ENCODE peak calls at places on chromosomes 11 and 22, in nine cellular contexts. P is left ventricle myocardium superior; W is stimulated activated CD8-positive, alpha-beta memory T cell treated with anti-CD3 and anti-CD28 coated beads, Interleukin-12 subunit alpha, Interleukin-12 subunit beta, amount 100 ng/mL, for 4 hours; N is GM19239; C is GM13976; B is choroid plexus epithelial cell; G is hepatocyte; F is HL-60; Y is activated T-cell treated with anti-CD3 and anti-CD28 coated beads for 4 hours. L is an unnamed sample.

GRCh38 chr22:36182056-36182455 is 19.6 kb downstream of the APOL4 start:
- DNase-seq in P (no peak), W (no peak), N (no peak), C (no peak), B (peak), G (no peak), F (no peak), Y (no peak), L (no peak)

GRCh38 chr22:36052505-36052941 is 23.9 kb upstream of the RBFOX2 start:
- DNase-seq in P (no peak), W (no peak), N (no peak), C (no peak), B (peak), G (peak), F (no peak), Y (no peak), L (no peak)

GRCh38 chr11:126146454-126147192 is 64.8 kb downstream of the RPUSD4 start:
- DNase-seq in P (no peak), W (no peak), N (no peak), C (no peak), B (no peak), G (no peak), F (no peak), Y (no peak), L (no peak)

GRCh38 chr11:24932110-24933000 is 435.5 kb downstream of the LUZP2 start:
- DNase-seq in P (no peak), W (no peak), N (no peak), C (no peak), B (peak), G (no peak), F (no peak), Y (no peak), L (no peak)

GRCh38 chr11:74280494-74280893 is 30.9 kb downstream of the P4HA3 start:
- DNase-seq in P (no peak), W (no peak), N (no peak), C (no peak), B (no peak), G (no peak), F (no peak), Y (no peak), L (no peak)

GRCh38 chr22:48443680-48444079 is 1384.0 kb downstream of the BRD1 start:
- DNase-seq in P (no peak), W (no peak), N (no peak), C (no peak), B (no peak), G (no peak), F (no peak), Y (no peak), L (no peak)

GRCh38 chr11:87097582-87097981 is 59.8 kb downstream of the TMEM135 start:
- DNase-seq in P (no peak), W (no peak), N (peak), C (peak), B (peak), G (peak), F (peak), Y (peak), L (peak)

GRCh38 chr22:49497266-49497665 is 330.4 kb downstream of the BRD1 start:
- DNase-seq in P (no peak), W (no peak), N (no peak), C (no peak), B (no peak), G (no peak), F (no peak), Y (no peak), L (no peak)

GRCh38 chr11:113634940-113635575 is 71.0 kb downstream of the TMPRSS5 start:
- DNase-seq in P (no peak), W (no peak), N (no peak), C (no peak), B (no peak), G (no peak), F (no peak), Y (no peak), L (no peak)

GRCh38 chr22:39502789-39503464 is 837 bp downstream of the MIEF1 start:
- DNase-seq in P (no peak), W (no peak), N (no peak), C (no peak), B (peak), G (peak), F (no peak), Y (no peak), L (no peak)

GRCh38 chr11:62500066-62501035 is 46.3 kb downstream of the AHNAK start:
- DNase-seq in P (no peak), W (no peak), N (no peak), C (peak), B (no peak), G (peak), F (no peak), Y (no peak), L (no peak)

GRCh38 chr22:29147241-29147919 is 58.3 kb upstream of the EMID1 start:
- DNase-seq in P (no peak), W (no peak), N (no peak), C (peak), B (no peak), G (no peak), F (no peak), Y (no peak), L (no peak)

GRCh38 chr11:80096736-80097135 is 655.9 kb upstream of the TENM4 start:
- DNase-seq in P (no peak), W (no peak), N (no peak), C (no peak), B (peak), G (no peak), F (no peak), Y (no peak), L (no peak)

GRCh38 chr22:44436656-44437492 is 61.2 kb downstream of the RTL6 start:
- DNase-seq in P (no peak), W (no peak), N (no peak), C (peak), B (no peak), G (no peak), F (no peak), Y (no peak), L (no peak)

L was measured in GM20000.